ENCODE peak calls at places on chromosome 2, in four cellular contexts. W, L, J and E are unnamed samples.

GRCh38 chr2:98702896-98703620 is 27.9 kb downstream of the MGAT4A start:
- DNase-seq in W (no peak), L (peak), J (no peak), E (no peak)

GRCh38 chr2:238709324-238709723 is 138.6 kb upstream of the TWIST2 start:
- DNase-seq in W (no peak), L (peak), J (peak), E (no peak)

GRCh38 chr2:131011481-131011880 is 81.8 kb downstream of the FAM168B start:
- DNase-seq in W (no peak), L (no peak), J (no peak), E (no peak)

GRCh38 chr2:218345491-218346176 is 11.0 kb upstream of the CATIP start:
- DNase-seq in W (no peak), L (peak), J (no peak), E (no peak)

GRCh38 chr2:119431155-119431975 is at the start of gene TMEM37:
- DNase-seq in W (peak), L (peak), J (peak), E (peak)

GRCh38 chr2:216539791-216540241 is 41.2 kb downstream of the RPL37A start:
- DNase-seq in W (peak), L (no peak), J (peak), E (no peak)

GRCh38 chr2:231423176-231423575 is 27.7 kb downstream of the B3GNT7 start:
- DNase-seq in W (no peak), L (no peak), J (no peak), E (no peak)

GRCh38 chr2:120436885-120437603 is 91.1 kb downstream of the INHBB start:
- DNase-seq in W (no peak), L (peak), J (no peak), E (peak)

GRCh38 chr2:135096665-135097446 is 44.8 kb downstream of the RAB3GAP1 start:
- DNase-seq in W (no peak), L (peak), J (no peak), E (peak)

GRCh38 chr2:95354925-95355324 is 47.6 kb upstream of the FAHD2A start:
- DNase-seq in W (no peak), L (no peak), J (peak), E (no peak)

GRCh38 chr2:53347219-53347618 is 420.4 kb upstream of the CHAC2 start:
- DNase-seq in W (no peak), L (no peak), J (no peak), E (no peak)

GRCh38 chr2:201880620-201881381 is 74.5 kb downstream of the CDK15 start:
- DNase-seq in W (peak), L (peak), J (peak), E (peak)

DNA sequence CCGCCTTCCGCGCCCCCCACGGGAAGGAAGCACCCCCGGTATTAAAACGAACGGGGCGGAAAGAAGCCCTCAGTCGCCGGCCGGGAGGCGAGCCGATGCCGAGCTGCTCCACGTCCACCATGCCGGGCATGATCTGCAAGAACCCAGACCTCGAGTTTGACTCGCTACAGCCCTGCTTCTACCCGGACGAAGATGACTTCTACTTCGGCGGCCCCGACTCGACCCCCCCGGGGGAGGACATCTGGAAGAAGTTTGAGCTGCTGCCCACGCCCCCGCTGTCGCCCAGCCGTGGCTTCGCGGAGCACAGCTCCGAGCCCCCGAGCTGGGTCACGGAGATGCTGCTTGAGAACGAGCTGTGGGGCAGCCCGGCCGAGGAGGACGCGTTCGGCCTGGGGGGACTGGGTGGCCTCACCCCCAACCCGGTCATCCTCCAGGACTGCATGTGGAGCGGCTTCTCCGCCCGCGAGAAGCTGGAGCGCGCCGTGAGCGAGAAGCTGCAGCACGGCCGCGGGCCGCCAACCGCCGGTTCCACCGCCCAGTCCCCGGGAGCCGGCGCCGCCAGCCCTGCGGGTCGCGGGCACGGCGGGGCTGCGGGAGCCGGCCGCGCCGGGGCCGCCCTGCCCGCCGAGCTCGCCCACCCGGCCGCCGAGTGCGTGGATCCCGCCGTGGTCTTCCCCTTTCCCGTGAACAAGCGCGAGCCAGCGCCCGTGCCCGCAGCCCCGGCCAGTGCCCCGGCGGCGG is 1.8 kb downstream of the MYCN start:
- DNase-seq in W (no peak), L (no peak), J (no peak), E (no peak)
- H3K4me3 ChIP-seq in W (no peak), L (no peak), J (peak), E (peak)

DNA sequence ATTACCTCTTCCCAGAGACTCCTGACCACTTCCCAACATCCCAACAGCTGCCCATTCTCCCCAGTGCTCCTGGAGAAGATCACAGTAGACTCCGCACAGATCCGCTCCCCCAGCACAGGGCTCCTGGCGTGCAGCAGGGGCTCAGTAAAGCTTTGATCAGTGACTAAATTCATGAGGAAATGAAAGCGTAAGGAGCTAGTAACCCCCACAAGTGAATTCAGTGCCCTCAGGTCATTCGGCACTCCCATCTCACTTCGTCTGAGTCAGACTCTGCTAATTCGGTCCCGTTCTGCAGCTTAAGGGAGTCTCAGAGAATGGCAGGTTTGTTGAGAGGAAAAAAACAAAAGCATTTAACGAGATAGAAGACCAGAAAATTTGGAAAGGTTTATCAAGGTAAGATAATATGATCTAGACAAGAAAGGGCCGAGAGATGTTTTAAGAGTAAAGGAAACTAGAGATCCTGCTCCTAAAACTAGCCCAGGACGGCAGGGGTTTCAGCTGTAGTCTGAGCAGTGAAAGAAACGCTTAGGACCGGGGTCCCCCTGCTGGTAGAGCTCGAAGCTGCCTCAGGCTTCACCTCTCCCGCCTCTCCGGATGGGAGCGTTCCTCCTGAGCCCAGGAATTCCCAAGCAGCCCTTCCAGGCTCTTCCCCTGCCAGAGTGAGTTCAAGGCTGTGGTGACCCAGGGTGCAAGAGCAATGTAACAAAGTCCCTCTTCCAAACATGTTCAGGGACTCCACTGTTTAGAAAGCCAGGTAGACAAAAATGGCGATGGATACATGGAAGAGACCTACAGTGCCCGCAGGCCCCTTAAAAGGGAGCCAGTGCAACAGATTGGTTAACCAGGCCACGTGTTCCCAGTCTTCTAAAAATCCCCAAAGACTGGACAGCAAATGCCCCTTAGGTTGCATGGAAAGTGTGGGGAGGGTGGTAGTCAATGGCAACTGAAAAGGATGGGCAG is 127.3 kb downstream of the DNER start:
- DNase-seq in W (peak), L (peak), J (peak), E (peak)
- H3K4me3 ChIP-seq in W (peak), L (peak), J (peak), E (peak)

DNA sequence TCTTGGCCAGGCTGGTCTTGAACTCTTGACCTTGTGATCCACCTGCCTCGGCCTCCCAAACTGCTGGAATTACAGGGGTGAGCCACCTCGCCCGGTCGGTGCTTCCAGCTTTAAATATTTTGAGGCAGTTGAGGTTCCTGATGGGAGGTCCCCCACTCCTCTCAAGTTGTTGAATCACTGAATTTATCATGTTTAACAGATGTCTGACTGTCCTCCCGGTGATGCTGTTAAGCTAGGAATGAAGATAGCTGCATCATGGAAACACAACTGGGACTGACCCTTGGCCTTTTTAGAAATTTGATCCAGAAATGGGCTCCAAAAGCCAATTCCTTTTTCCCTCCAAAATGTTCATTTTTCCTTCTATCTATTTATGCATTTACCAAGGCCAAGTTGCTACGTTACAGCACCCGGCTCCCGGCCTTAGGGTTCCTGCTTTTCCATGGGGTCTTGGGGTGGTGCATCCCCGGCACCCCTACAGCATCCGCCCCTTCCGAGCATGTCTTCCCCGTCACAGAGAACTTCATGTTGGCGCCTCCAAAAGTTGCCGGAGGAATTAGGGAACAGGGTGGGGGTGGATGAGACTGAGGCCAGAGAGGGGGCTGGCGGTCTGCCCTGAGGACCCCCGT is 43.9 kb downstream of the PAX8 start:
- DNase-seq in W (no peak), L (no peak), J (no peak), E (no peak)
- H3K4me3 ChIP-seq in W (peak), L (peak), J (peak), E (peak)

DNA sequence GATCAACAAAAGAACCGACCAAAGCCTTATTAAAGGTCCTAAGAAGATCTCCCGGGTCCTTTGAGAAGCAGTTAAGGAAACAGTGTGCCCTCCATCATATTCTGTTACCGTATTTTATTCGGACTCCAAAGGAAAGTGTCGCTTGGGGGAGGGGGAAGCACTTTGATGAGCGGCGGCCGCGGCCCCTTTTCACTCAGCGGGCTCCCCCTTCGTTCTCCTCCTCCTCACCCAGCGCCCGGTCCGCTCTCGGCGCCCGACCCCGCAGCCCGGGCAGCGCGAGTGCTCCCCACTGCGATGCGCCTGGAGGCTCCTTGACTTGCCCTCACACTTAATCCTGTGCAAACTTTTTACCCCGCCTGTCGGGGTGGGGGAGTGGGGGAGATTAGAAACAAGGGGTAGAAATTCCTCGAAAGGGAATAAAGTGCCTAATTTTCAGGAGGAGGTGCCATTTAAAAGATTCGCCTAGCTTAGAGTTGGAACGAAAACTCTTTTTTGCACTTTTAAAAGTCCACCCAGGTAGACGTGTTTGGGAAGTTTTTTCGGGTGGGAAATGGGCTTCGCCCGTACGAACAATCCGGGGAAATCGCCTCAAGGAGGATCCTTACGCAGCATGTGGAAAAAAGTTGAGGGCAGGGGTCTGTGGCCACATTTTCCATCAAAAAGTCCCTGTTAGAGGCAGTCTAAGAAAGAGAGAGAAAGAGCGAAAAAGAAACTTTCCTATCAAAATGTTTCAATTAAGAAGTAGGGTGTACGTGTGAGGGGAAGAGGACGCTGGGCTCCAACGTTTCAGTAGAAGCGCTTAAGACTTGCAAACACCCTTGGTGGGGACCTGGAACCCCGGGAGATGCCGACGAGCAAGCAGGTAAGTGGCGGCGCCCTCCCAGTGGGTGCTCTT is 1.1 kb upstream of the OTX1 start:
- DNase-seq in W (no peak), L (peak), J (no peak), E (peak)
- H3K4me3 ChIP-seq in W (peak), L (peak), J (no peak), E (peak)

GRCh38 chr2:161269111-161269510 is 39.1 kb upstream of the PSMD14 start:
- DNase-seq in W (no peak), L (no peak), J (no peak), E (no peak)

GRCh38 chr2:161273038-161273760 is 35.0 kb upstream of the PSMD14 start:
- DNase-seq in W (peak), L (peak), J (no peak), E (peak)
- H3K4me3 ChIP-seq in W (no peak), L (no peak), J (no peak), E (no peak)

GRCh38 chr2:10057231-10058107 is 14.1 kb downstream of the KLF11 start:
- DNase-seq in W (peak), L (peak), J (no peak), E (peak)
- H3K4me3 ChIP-seq in W (peak), L (peak), J (peak), E (no peak)

GRCh38 chr2:222424729-222425671 is 657 bp downstream of the SGPP2 start:
- DNase-seq in W (no peak), L (no peak), J (no peak), E (no peak)
- H3K4me3 ChIP-seq in W (no peak), L (no peak), J (no peak), E (no peak)

GRCh38 chr2:109185338-109185737 is 56.3 kb downstream of the SH3RF3 start:
- DNase-seq in W (peak), L (peak), J (peak), E (peak)
- H3K4me3 ChIP-seq in W (no peak), L (no peak), J (no peak), E (no peak)